ENCODE peak calls at places on chromosomes 1 and 21, in four cellular contexts. Z is K562, V is SK-N-SH, P is H1. Q is an unnamed sample.

GRCh38 chr1:229028509-229028908 is 242.4 kb upstream of the RAB4A start:
- DNase-seq in Z (no peak), V (peak), P (no peak), Q (no peak)

GRCh38 chr21:46317710-46318463 is 5.8 kb downstream of the C21orf58 start:
- DNase-seq in Z (no peak), V (no peak), P (no peak), Q (no peak)

GRCh38 chr1:37068897-37069296 is 34.6 kb upstream of the GRIK3 start:
- DNase-seq in Z (no peak), V (no peak), P (no peak), Q (no peak)

GRCh38 chr1:212124891-212125582 is 89.5 kb downstream of the DTL start:
- DNase-seq in Z (no peak), V (no peak), P (no peak), Q (no peak)

GRCh38 chr1:145889722-145890121 is 4.1 kb upstream of the ANKRD35 start:
- DNase-seq in Z (no peak), V (no peak), P (no peak), Q (no peak)

GRCh38 chr1:221740941-221741363 is 937 bp downstream of the DUSP10 start:
- DNase-seq in Z (no peak), V (peak), P (no peak), Q (no peak)

GRCh38 chr1:5647226-5647625 is 345.0 kb downstream of the NPHP4 start:
- DNase-seq in Z (no peak), V (no peak), P (no peak), Q (no peak)

GRCh38 chr1:97136971-97137370 is 415.4 kb downstream of the PTBP2 start:
- DNase-seq in Z (no peak), V (no peak), P (no peak), Q (no peak)

GRCh38 chr1:182784556-182785171 is 4.9 kb upstream of the NPL start:
- DNase-seq in Z (peak), V (peak), P (no peak), Q (no peak)

GRCh38 chr1:164912290-164912689 is 353.3 kb downstream of the PBX1 start:
- DNase-seq in Z (no peak), V (no peak), P (no peak), Q (no peak)

GRCh38 chr1:170075186-170075585 is 691 bp upstream of the KIFAP3 start:
- DNase-seq in Z (no peak), V (no peak), P (no peak), Q (no peak)

GRCh38 chr1:37945743-37946702 is 830 bp downstream of the INPP5B start:
- DNase-seq in Z (peak), V (peak), P (no peak), Q (no peak)

GRCh38 chr1:147833231-147833840 is 69.3 kb upstream of the GJA8 start:
- DNase-seq in Z (no peak), V (no peak), P (peak), Q (peak)

GRCh38 chr1:63674238-63674864 is 81.1 kb downstream of the PGM1 start:
- DNase-seq in Z (peak), V (peak), P (peak), Q (peak)

GRCh38 chr1:35505911-35506798 is 51.0 kb downstream of the KIAA0319L start:
- DNase-seq in Z (peak), V (peak), P (no peak), Q (no peak)

GRCh38 chr1:162159515-162159914 is 90.0 kb downstream of the NOS1AP start:
- DNase-seq in Z (no peak), V (no peak), P (no peak), Q (no peak)

GRCh38 chr21:31536138-31536537 is 123.4 kb upstream of the SOD1 start:
- DNase-seq in Z (no peak), V (no peak), P (no peak), Q (no peak)

GRCh38 chr21:31530364-31530763 is 129.1 kb upstream of the SOD1 start:
- DNase-seq in Z (no peak), V (peak), P (no peak), Q (no peak)

GRCh38 chr21:31531967-31532366 is 127.5 kb upstream of the SOD1 start:
- DNase-seq in Z (no peak), V (no peak), P (no peak), Q (no peak)

GRCh38 chr21:31529406-31529805 is 130.1 kb upstream of the SOD1 start:
- DNase-seq in Z (no peak), V (no peak), P (no peak), Q (no peak)

GRCh38 chr21:31530918-31531705 is 128.4 kb upstream of the SOD1 start:
- DNase-seq in Z (no peak), V (peak), P (no peak), Q (no peak)
- TF ChIP-seq TEAD4 in Z (no peak), V (no peak), P (no peak), Q (no peak)

DNA sequence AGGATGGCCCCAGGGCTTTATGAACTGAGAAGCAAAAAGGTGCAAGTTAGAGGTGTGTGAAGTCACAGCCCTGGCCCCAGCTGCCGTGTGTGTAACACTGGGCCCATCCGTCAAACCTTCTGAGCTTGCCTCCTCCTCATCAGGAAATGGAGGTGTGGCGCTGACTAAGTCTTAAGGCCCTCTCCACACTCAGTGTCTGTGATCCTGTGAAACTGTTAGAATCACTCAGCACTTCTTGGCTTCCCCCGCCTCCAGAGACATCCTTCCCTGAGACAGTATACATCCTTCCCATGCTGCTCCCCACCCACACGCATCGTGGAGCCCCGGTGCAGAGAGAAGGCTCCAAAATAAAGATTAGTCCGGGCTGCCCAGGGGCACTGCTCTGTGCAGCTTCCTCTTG is 33.3 kb downstream of the LRP8 start:
- DNase-seq in Z (no peak), V (no peak), P (no peak), Q (no peak)
- TF ChIP-seq USF2 in Z (no peak), V (no peak), P (no peak), Q (no peak)

GRCh38 chr1:194366705-194367104 is 1180.3 kb upstream of the B3GALT2 start:
- DNase-seq in Z (no peak), V (no peak), P (no peak), Q (no peak)
- TF ChIP-seq TEAD4 in Z (no peak), V (no peak), P (no peak), Q (no peak)

DNA sequence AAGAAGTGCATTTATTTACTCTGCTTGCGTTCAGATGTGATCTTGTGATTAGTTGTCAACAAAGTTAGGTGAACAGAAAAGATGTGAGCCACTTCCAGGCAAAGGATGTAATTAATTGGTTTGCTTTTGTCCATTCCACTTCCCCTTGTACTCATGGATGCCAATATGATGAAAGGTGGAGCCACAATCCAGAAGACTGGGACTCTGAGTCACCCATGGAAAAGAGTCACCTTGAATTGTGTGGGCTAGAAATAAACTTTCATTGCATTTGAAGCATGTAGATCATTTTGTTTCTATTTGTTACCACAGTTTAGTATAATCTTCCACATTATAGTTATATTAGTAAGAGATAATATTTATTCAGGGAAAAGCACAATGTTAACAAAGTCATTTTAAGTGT is 684.2 kb downstream of the LTN1 start:
- DNase-seq in Z (no peak), V (no peak), P (no peak), Q (no peak)
- TF ChIP-seq USF2 in Z (no peak), V (no peak), P (no peak), Q (no peak)

GRCh38 chr1:8136766-8137165 is 110.7 kb upstream of the ERRFI1 start:
- DNase-seq in Z (no peak), V (no peak), P (no peak), Q (no peak)

GRCh38 chr1:8133657-8134430 is 107.7 kb upstream of the ERRFI1 start:
- DNase-seq in Z (no peak), V (no peak), P (no peak), Q (no peak)

GRCh38 chr1:8134546-8135235 is 108.6 kb upstream of the ERRFI1 start:
- DNase-seq in Z (no peak), V (no peak), P (no peak), Q (no peak)

GRCh38 chr1:8135250-8135649 is 109.1 kb upstream of the ERRFI1 start:
- DNase-seq in Z (no peak), V (no peak), P (no peak), Q (no peak)

DNA sequence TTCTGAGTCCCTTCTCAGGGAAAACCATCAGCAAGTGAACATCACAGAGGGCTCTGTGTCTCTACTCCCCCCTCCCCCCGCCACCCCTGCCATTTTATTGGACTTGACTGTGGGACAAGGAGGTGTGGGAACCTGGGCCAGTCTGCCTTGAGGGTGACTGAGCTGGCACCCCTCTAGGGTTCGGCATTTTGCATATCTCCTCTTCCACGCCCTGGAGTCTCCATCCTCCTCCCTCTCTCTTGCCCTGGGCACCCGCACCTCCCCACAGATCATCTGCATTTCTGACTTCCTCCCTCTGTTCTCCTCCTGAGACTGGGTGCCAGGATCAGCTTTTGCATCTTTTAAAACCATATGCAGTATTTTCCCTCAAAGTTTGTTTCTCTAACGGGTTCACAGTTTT is 107.1 kb upstream of the ERRFI1 start:
- DNase-seq in Z (no peak), V (no peak), P (no peak), Q (no peak)
- TF ChIP-seq TEAD4 in Z (no peak), V (no peak), P (no peak), Q (no peak)

GRCh38 chr1:23801338-23801748 is 789 bp upstream of the GALE start:
- DNase-seq in Z (no peak), V (peak), P (no peak), Q (peak)
- TF ChIP-seq USF2 in Z (no peak), V (no peak), P (no peak), Q (no peak)

GRCh38 chr21:39318091-39318959 is 4.9 kb upstream of the BRWD1 start:
- DNase-seq in Z (no peak), V (no peak), P (no peak), Q (no peak)

GRCh38 chr21:39316729-39317128 is 3.3 kb upstream of the BRWD1 start:
- DNase-seq in Z (no peak), V (no peak), P (no peak), Q (no peak)

GRCh38 chr21:39316062-39316461 is 2.6 kb upstream of the BRWD1 start:
- DNase-seq in Z (no peak), V (no peak), P (no peak), Q (no peak)

GRCh38 chr21:39315603-39316002 is 2.2 kb upstream of the BRWD1 start:
- DNase-seq in Z (no peak), V (no peak), P (no peak), Q (no peak)

DNA sequence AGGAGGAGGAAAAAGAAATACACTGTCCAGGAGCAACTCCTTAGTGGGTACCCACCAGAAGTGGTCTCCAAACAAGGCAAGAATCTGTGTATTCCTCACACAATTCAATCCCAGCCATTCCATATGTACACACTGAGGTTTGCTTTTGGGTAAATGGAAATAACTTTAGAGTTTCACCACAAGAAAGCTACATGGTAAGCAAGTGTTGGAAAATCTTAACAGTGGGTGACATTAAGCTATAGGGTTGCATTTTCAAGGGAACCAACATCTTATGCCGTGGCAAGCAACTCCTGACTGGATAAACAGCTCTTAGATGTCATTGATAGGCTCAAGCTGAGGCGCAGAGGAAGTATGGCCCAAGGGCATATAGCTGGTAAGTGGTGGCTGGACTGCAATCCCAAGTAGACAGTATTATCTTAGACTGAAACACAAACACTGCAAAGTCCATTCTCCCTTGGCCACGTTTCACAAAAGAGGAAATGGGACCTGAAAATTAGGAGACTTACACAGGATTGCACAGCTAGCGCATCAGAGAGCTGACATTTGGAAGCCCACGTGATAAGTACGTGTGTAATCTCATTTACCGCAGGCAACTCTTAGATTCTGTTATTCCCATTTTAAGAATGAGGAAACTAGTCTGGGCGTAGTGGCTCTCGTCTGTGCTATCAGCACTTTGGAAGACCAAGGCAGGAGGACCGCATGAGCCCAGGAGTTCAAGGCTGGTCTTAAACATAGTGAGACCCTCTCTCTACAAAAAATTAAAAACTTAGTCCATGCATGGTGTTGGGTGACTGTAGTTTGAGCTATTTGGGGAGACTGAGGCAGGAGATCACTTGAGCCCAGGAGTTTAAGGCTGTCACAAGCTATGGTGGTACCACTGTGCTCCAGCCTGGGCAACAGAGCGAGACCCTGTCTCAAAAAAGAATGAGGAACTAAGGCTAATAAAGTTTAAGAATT is 4.0 kb upstream of the BRWD1 start:
- DNase-seq in Z (peak), V (peak), P (no peak), Q (no peak)
- TF ChIP-seq TEAD4 in Z (peak), V (no peak), P (no peak), Q (no peak)

GRCh38 chr21:27164208-27165172 is 197.6 kb upstream of the ADAMTS5 start:
- DNase-seq in Z (no peak), V (no peak), P (no peak), Q (no peak)

GRCh38 chr21:27173052-27173451 is 206.2 kb upstream of the ADAMTS5 start:
- DNase-seq in Z (no peak), V (no peak), P (no peak), Q (no peak)

GRCh38 chr21:27171704-27172103 is 204.8 kb upstream of the ADAMTS5 start:
- DNase-seq in Z (no peak), V (no peak), P (no peak), Q (no peak)

GRCh38 chr21:27168084-27168483 is 201.2 kb upstream of the ADAMTS5 start:
- DNase-seq in Z (no peak), V (no peak), P (no peak), Q (no peak)
- TF ChIP-seq USF2 in Z (no peak), V (no peak), P (no peak), Q (no peak)

GRCh38 chr1:244196890-244197289 is 145.8 kb downstream of the ZBTB18 start:
- DNase-seq in Z (no peak), V (no peak), P (no peak), Q (no peak)
- TF ChIP-seq TEAD4 in Z (no peak), V (no peak), P (no peak), Q (no peak)

GRCh38 chr1:205450448-205450847 is 5.4 kb downstream of the BLACAT1 start:
- DNase-seq in Z (no peak), V (peak), P (no peak), Q (peak)
- TF ChIP-seq USF2 in Z (no peak), V (no peak), P (no peak), Q (no peak)